ENCODE peak calls at places on chromosomes 13 and 19, in five cellular contexts. One of them, this sample, is unnamed.

GRCh38 chr13:49636705-49637104 is 8.4 kb downstream of the ARL11 start:
- DNase-seq in HCT116: no peak
- DNase-seq in neural progenitor cell: no peak
- DNase-seq in OCI-LY7: no peak
- DNase-seq in hepatocyte: no peak
- DNase-seq in this sample: no peak

GRCh38 chr13:106917024-106917491 is 349.1 kb upstream of the ARGLU1 start:
- DNase-seq in HCT116: no peak
- DNase-seq in neural progenitor cell: peak
- DNase-seq in OCI-LY7: no peak
- DNase-seq in hepatocyte: no peak
- DNase-seq in this sample: no peak

GRCh38 chr19:34838248-34838647 is 65.2 kb upstream of the ZNF599 start:
- DNase-seq in HCT116: peak
- DNase-seq in neural progenitor cell: peak
- DNase-seq in OCI-LY7: peak
- DNase-seq in hepatocyte: peak
- DNase-seq in this sample: peak

GRCh38 chr19:35642312-35642711 is 767 bp downstream of the ETV2 start:
- DNase-seq in HCT116: no peak
- DNase-seq in neural progenitor cell: peak
- DNase-seq in OCI-LY7: no peak
- DNase-seq in hepatocyte: no peak
- DNase-seq in this sample: no peak

GRCh38 chr19:13104848-13105646 is 2.4 kb upstream of the LYL1 start:
- DNase-seq in HCT116: no peak
- DNase-seq in neural progenitor cell: no peak
- DNase-seq in OCI-LY7: peak
- DNase-seq in hepatocyte: no peak
- DNase-seq in this sample: no peak

GRCh38 chr19:12574036-12574435 is 22.8 kb upstream of the ZNF564 start:
- DNase-seq in HCT116: no peak
- DNase-seq in neural progenitor cell: no peak
- DNase-seq in OCI-LY7: peak
- DNase-seq in hepatocyte: no peak
- DNase-seq in this sample: no peak

GRCh38 chr19:39264306-39265290 is 3.6 kb upstream of the IFNL2 start:
- DNase-seq in HCT116: no peak
- DNase-seq in neural progenitor cell: peak
- DNase-seq in OCI-LY7: no peak
- DNase-seq in hepatocyte: peak
- DNase-seq in this sample: no peak

GRCh38 chr19:41218615-41219507 is at the start of gene AXL:
- DNase-seq in HCT116: peak
- DNase-seq in neural progenitor cell: peak
- DNase-seq in OCI-LY7: no peak
- DNase-seq in hepatocyte: peak
- DNase-seq in this sample: peak

GRCh38 chr19:3370728-3371591 is 4.6 kb downstream of the NFIC start:
- DNase-seq in HCT116: no peak
- DNase-seq in neural progenitor cell: no peak
- DNase-seq in OCI-LY7: no peak
- DNase-seq in hepatocyte: no peak
- DNase-seq in this sample: no peak

GRCh38 chr13:111322001-111322915 is 1.8 kb downstream of the TEX29 start:
- DNase-seq in HCT116: no peak
- DNase-seq in neural progenitor cell: no peak
- DNase-seq in OCI-LY7: no peak
- DNase-seq in hepatocyte: no peak
- DNase-seq in this sample: no peak

GRCh38 chr13:50149932-50150331 is 134.7 kb downstream of the KCNRG start:
- DNase-seq in HCT116: no peak
- DNase-seq in neural progenitor cell: no peak
- DNase-seq in OCI-LY7: no peak
- DNase-seq in hepatocyte: peak
- DNase-seq in this sample: no peak

GRCh38 chr19:2783781-2784145 is 690 bp upstream of the SGTA start:
- DNase-seq in HCT116: no peak
- DNase-seq in neural progenitor cell: no peak
- DNase-seq in OCI-LY7: no peak
- DNase-seq in hepatocyte: no peak
- DNase-seq in this sample: no peak

GRCh38 chr19:54014920-54015560 is 23.6 kb downstream of the CACNG6 start:
- DNase-seq in HCT116: no peak
- DNase-seq in neural progenitor cell: no peak
- DNase-seq in OCI-LY7: no peak
- DNase-seq in hepatocyte: no peak
- DNase-seq in this sample: no peak

GRCh38 chr19:35229601-35230000 is 1.1 kb upstream of the FAM187B start:
- DNase-seq in HCT116: no peak
- DNase-seq in neural progenitor cell: no peak
- DNase-seq in OCI-LY7: no peak
- DNase-seq in hepatocyte: no peak
- DNase-seq in this sample: no peak

GRCh38 chr19:11181488-11181887 is 15.9 kb downstream of the KANK2 start:
- DNase-seq in HCT116: no peak
- DNase-seq in neural progenitor cell: no peak
- DNase-seq in OCI-LY7: no peak
- DNase-seq in hepatocyte: no peak
- DNase-seq in this sample: no peak

GRCh38 chr19:11182994-11183393 is 14.4 kb downstream of the KANK2 start:
- DNase-seq in HCT116: no peak
- DNase-seq in neural progenitor cell: no peak
- DNase-seq in OCI-LY7: no peak
- DNase-seq in hepatocyte: no peak
- DNase-seq in this sample: no peak

GRCh38 chr19:11179716-11180297 is 17.5 kb downstream of the KANK2 start:
- DNase-seq in HCT116: no peak
- DNase-seq in neural progenitor cell: no peak
- DNase-seq in OCI-LY7: peak
- DNase-seq in hepatocyte: no peak
- DNase-seq in this sample: no peak

GRCh38 chr19:11177592-11177991 is 19.8 kb downstream of the KANK2 start:
- DNase-seq in HCT116: no peak
- DNase-seq in neural progenitor cell: no peak
- DNase-seq in OCI-LY7: no peak
- DNase-seq in hepatocyte: no peak
- DNase-seq in this sample: no peak

GRCh38 chr19:11180346-11180745 is 17.0 kb downstream of the KANK2 start:
- DNase-seq in HCT116: no peak
- DNase-seq in neural progenitor cell: no peak
- DNase-seq in OCI-LY7: no peak
- DNase-seq in hepatocyte: no peak
- DNase-seq in this sample: no peak
- TF ChIP-seq CTCF in HCT116: no peak
- TF ChIP-seq CTCF in neural progenitor cell: no peak
- TF ChIP-seq CTCF in OCI-LY7: no peak
- TF ChIP-seq CTCF in hepatocyte: no peak
- TF ChIP-seq CTCF in this sample: no peak

GRCh38 chr13:41494202-41494601 is 36.9 kb downstream of the RGCC start:
- DNase-seq in HCT116: no peak
- DNase-seq in neural progenitor cell: no peak
- DNase-seq in OCI-LY7: no peak
- DNase-seq in hepatocyte: no peak
- DNase-seq in this sample: no peak
- TF ChIP-seq EZH2phosphoT487 in HCT116: no peak
- TF ChIP-seq EZH2phosphoT487 in neural progenitor cell: no peak
- TF ChIP-seq EZH2phosphoT487 in OCI-LY7: no peak
- TF ChIP-seq EZH2phosphoT487 in hepatocyte: no peak
- TF ChIP-seq EZH2phosphoT487 in this sample: no peak

GRCh38 chr19:50378863-50379236 is 2.6 kb downstream of the NR1H2 start:
- DNase-seq in HCT116: no peak
- DNase-seq in neural progenitor cell: no peak
- DNase-seq in OCI-LY7: no peak
- DNase-seq in hepatocyte: no peak
- DNase-seq in this sample: no peak

GRCh38 chr19:50378169-50378862 is 2.1 kb downstream of the NR1H2 start:
- DNase-seq in HCT116: no peak
- DNase-seq in neural progenitor cell: no peak
- DNase-seq in OCI-LY7: no peak
- DNase-seq in hepatocyte: no peak
- DNase-seq in this sample: no peak

GRCh38 chr19:50377517-50377916 is 1.3 kb downstream of the NR1H2 start:
- DNase-seq in HCT116: no peak
- DNase-seq in neural progenitor cell: no peak
- DNase-seq in OCI-LY7: no peak
- DNase-seq in hepatocyte: no peak
- DNase-seq in this sample: no peak

GRCh38 chr19:50376166-50377050 is at the start of gene NR1H2:
- DNase-seq in HCT116: peak
- DNase-seq in neural progenitor cell: peak
- DNase-seq in OCI-LY7: peak
- DNase-seq in hepatocyte: peak
- DNase-seq in this sample: peak

DNA sequence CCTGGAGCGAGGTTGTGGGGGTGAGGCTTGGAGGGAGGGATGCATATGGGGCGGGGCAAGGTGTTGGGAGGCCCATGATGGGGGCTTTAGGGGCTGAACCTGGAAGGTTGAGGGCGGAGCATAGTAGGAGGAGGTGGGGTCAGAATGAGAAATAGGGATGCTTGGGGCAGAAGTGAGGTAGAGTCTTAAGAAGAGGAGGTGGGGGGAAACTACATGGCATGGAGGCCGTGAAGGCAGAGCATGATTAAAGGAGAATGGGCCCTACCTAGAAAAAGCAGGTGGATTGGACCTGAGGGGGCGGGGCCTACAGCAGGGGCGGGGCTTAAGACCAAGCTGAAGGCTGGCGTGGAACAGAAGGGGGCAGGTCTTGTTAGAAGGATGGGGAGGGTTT is 789 bp downstream of the NR1H2 start:
- DNase-seq in HCT116: peak
- DNase-seq in neural progenitor cell: no peak
- DNase-seq in OCI-LY7: peak
- DNase-seq in hepatocyte: no peak
- DNase-seq in this sample: peak
- H3K4me2 ChIP-seq in HCT116: peak
- H3K4me2 ChIP-seq in neural progenitor cell: no peak
- H3K4me2 ChIP-seq in OCI-LY7: peak
- H3K4me2 ChIP-seq in hepatocyte: peak
- H3K4me2 ChIP-seq in this sample: peak

DNA sequence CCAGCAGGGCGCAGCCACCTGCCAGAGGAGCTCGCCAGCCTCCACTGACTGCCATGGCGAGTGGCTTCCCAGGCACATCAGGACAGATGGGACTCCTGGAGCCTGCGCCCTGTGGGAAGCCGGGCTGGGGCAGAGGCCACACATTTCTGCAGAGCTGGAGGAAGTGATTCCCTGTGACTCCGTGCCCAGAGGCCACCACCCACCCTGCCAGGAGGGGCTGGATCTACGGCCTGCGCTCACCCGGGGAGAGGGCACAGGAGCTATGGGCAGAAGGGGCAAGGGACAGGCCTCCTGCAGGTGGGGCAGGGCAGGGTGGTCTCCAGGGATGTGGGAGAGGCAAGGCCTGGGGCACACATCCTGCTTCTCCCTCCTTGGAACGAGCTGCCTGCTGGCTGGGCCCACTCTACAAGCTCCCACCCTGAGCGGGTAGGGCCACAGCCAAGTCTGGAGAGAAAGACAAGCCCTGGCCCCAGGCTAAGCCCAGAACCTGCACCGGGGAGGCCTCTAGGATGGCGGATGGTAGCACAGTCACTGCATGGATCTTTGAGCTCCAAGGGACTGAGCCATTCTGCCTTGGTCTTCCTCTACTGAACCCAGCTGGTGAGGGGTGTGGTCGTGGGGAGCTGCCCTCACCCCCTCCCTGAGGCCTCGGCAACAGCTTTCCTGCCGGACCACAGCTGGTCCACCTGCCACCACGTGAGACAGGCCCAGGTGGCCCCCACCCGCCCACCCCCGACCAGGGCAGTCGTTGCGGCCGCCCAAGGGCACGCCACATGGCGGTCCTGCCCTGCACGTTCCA is 40.6 kb downstream of the CEBPG start:
- DNase-seq in HCT116: no peak
- DNase-seq in neural progenitor cell: no peak
- DNase-seq in OCI-LY7: no peak
- DNase-seq in hepatocyte: no peak
- DNase-seq in this sample: no peak
- TF ChIP-seq CTCF in HCT116: no peak
- TF ChIP-seq CTCF in neural progenitor cell: no peak
- TF ChIP-seq CTCF in OCI-LY7: no peak
- TF ChIP-seq CTCF in hepatocyte: no peak
- TF ChIP-seq CTCF in this sample: no peak